ENCODE peak calls at places on chromosomes 4 and X, in seven cellular contexts. D is breast epithelium, F is H9, O is body of pancreas, R is lung, T is left ventricle myocardium inferior, L is psoas muscle. V is an unnamed sample.

GRCh38 chr4:185358514-185359433 is 37.0 kb downstream of the LRP2BP start:
- DNase-seq in D (no peak), F (no peak), T (no peak), L (no peak), R (no peak), O (no peak), V (no peak)

GRCh38 chrX:124010157-124010556 is 48.7 kb downstream of the STAG2 start:
- DNase-seq in R (no peak), O (no peak), T (no peak), D (no peak), L (no peak), F (no peak), V (no peak)

GRCh38 chr4:24912252-24913098 is at the start of gene CCDC149:
- DNase-seq in D (peak; percentile 85), F (peak; percentile 86), L (peak; percentile 79), T (peak; percentile 71), R (peak; percentile 88), O (peak; percentile 95), V (peak; percentile 17)

GRCh38 chr4:108010167-108010566 is 20.5 kb downstream of the HADH start:
- DNase-seq in O (no peak), F (no peak), R (no peak), D (no peak), L (no peak), T (no peak), V (no peak)

GRCh38 chr4:38663021-38663800 is 788 bp upstream of the KLF3 start:
- DNase-seq in L (no peak), D (peak; percentile 55), O (peak; percentile 47), R (no peak), T (no peak), F (peak; percentile 45), V (no peak)

GRCh38 chrX:106862972-106863688 is 40.0 kb downstream of the RIPPLY1 start:
- DNase-seq in T (no peak), R (peak; percentile 30), D (no peak), F (peak; percentile 71), L (no peak), O (peak; percentile 38), V (no peak)

GRCh38 chr4:173318648-173319211 is 15.4 kb downstream of the HMGB2 start:
- DNase-seq in R (no peak), O (no peak), T (no peak), L (no peak), F (no peak), D (no peak), V (no peak)

GRCh38 chr4:146041139-146042004 is 102.7 kb upstream of the ZNF827 start:
- DNase-seq in D (no peak), R (no peak), F (no peak), O (no peak), L (no peak), T (no peak), V (no peak)

GRCh38 chr4:2343476-2343875 is 75.0 kb downstream of the ZFYVE28 start:
- DNase-seq in F (no peak), R (no peak), L (no peak), T (no peak), O (no peak), D (no peak), V (no peak)

GRCh38 chrX:135477576-135477975 is 42.9 kb upstream of the INTS6L start:
- DNase-seq in T (peak; percentile 60), L (no peak), D (peak; percentile 60), R (peak; percentile 76), O (peak; percentile 84), F (peak; percentile 58), V (peak; percentile 13)

GRCh38 chrX:19743386-19743785 is 144.0 kb downstream of the SH3KBP1 start:
- DNase-seq in D (no peak), L (no peak), O (no peak), F (no peak), R (no peak), T (no peak), V (no peak)

GRCh38 chrX:153925739-153926593 is at the start of gene ARHGAP4:
- DNase-seq in D (no peak), T (no peak), F (peak; percentile 39), L (no peak), R (no peak), O (no peak), V (no peak)

GRCh38 chrX:8913665-8914409 is 112.7 kb upstream of the FAM9A start:
- DNase-seq in F (no peak), D (no peak), L (no peak), T (peak; percentile 21), O (no peak), R (no peak), V (peak; percentile 17)

GRCh38 chrX:20350598-20350997 is 83.9 kb upstream of the RPS6KA3 start:
- DNase-seq in O (no peak), F (no peak), R (no peak), D (no peak), L (no peak), T (no peak), V (no peak)

GRCh38 chr4:174023641-174024040 is 259.8 kb downstream of the FBXO8 start:
- DNase-seq in T (no peak), D (no peak), O (no peak), R (no peak), L (no peak), F (no peak), V (no peak)

GRCh38 chr4:72391281-72391680 is 177.7 kb downstream of the ADAMTS3 start:
- DNase-seq in L (no peak), O (no peak), T (no peak), F (no peak), R (no peak), D (no peak), V (no peak)

GRCh38 chrX:33379839-33380238 is 168.5 kb upstream of the DMD start:
- DNase-seq in T (no peak), O (no peak), L (no peak), D (no peak), R (no peak), F (no peak), V (no peak)

GRCh38 chrX:69793260-69793935 is 177.5 kb downstream of the EDA start:
- DNase-seq in R (no peak), L (no peak), T (no peak), D (no peak), F (no peak), O (no peak), V (no peak)

GRCh38 chr4:118325443-118325842 is 27.4 kb downstream of the PRSS12 start:
- DNase-seq in R (no peak), T (no peak), F (no peak), L (no peak), O (no peak), D (no peak), V (no peak)

GRCh38 chr4:24211821-24212220 is 322.0 kb upstream of the PPARGC1A start:
- DNase-seq in F (no peak), R (no peak), T (no peak), O (no peak), D (no peak), L (no peak), V (no peak)

GRCh38 chr4:108399610-108400265 is 220.6 kb upstream of the RPL34 start:
- DNase-seq in O (no peak), D (no peak), T (no peak), L (no peak), F (no peak), R (no peak), V (no peak)

GRCh38 chrX:38285649-38286048 is 41.7 kb downstream of the RPGR start:
- DNase-seq in O (no peak), R (no peak), F (no peak), L (no peak), D (no peak), T (no peak), V (no peak)

GRCh38 chr4:105666693-105667092 is 41.8 kb downstream of the INTS12 start:
- DNase-seq in T (no peak), L (no peak), D (no peak), F (no peak), O (no peak), R (no peak), V (no peak)

GRCh38 chr4:38983756-38984647 is 48.2 kb downstream of the TMEM156 start:
- DNase-seq in T (no peak), D (no peak), O (no peak), R (no peak), F (no peak), L (no peak), V (no peak)

GRCh38 chrX:111244238-111244750 is 26.0 kb downstream of the CAPN6 start:
- DNase-seq in T (no peak), L (no peak), R (no peak), O (no peak), F (no peak), D (no peak), V (no peak)

DNA sequence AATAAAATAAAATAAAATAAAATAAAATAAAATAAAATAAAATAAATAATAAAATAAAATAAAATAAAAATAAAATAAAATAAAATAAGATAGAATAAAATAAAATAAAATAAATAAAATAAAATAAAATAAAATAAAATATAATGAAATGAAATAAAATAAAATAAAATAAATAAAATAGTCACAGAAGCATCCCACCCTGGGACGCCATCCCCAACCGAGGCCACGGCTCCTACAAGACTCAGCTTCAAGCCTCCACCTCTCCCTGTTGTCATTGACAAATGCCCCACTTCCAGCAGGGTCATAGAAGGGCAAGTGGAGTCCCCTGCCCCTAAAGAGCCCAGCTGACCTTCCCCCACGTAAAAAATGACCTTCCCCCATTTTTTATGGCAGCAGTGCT is 30.2 kb downstream of the CRLF2 start:
- DNase-seq in D (no peak), L (no peak), O (no peak), R (no peak), T (no peak), F (no peak), V (no peak)
- H3K9me3 ChIP-seq in D (peaks cover 3% of the 10 kb centered on the region), L (no peaks in the 10 kb centered on the region), O (no peaks in the 10 kb centered on the region), R (no peaks in the 10 kb centered on the region), T (no peaks in the 10 kb centered on the region), F (no peaks in the 10 kb centered on the region), V (peaks cover 8% of the 10 kb centered on the region)

DNA sequence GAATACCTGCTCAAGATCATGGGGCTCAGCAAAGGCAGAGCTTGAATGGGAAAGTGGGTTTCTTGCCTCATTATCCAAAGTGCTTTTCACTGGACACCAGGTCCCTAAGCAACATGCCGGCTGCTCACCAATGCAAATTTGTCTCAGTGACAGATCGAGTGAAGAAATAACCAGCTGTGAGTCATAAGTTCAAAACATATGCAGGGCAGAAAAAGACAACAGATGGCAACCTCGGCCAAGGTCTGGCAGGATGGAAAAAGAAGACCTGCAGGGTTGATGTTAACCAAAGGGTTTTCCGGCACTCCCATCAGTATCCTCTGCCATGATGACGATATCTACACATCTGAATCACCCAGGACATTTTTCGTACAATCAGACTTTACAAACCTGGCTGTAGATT is 124.1 kb downstream of the AFAP1 start:
- DNase-seq in L (no peak), D (no peak), O (no peak), R (no peak), T (no peak), F (no peak), V (no peak)
- TF ChIP-seq CTCF in L (no peak), D (no peak), O (no peak), R (no peak), T (no peak), F (no peak), V (no peak)

GRCh38 chr4:33974270-33974669 is 2270.0 kb downstream of the ARAP2 start:
- DNase-seq in R (no peak), L (no peak), F (no peak), D (no peak), O (no peak), T (no peak), V (no peak)
- H3K9me3 ChIP-seq in R (no peaks in the 10 kb centered on the region), L (peaks cover 3% of the 10 kb centered on the region), F (no peaks in the 10 kb centered on the region), D (no peaks in the 10 kb centered on the region), O (no peaks in the 10 kb centered on the region), T (peaks cover 22% of the 10 kb centered on the region), V (no peaks in the 10 kb centered on the region)

GRCh38 chrX:28590394-28590793 is 3.1 kb downstream of the IL1RAPL1 start:
- DNase-seq in L (no peak), T (no peak), O (no peak), R (no peak), D (no peak), F (no peak), V (no peak)

GRCh38 chrX:28591542-28591941 is 4.3 kb downstream of the IL1RAPL1 start:
- DNase-seq in T (no peak), D (no peak), O (no peak), F (no peak), L (no peak), R (no peak), V (no peak)

GRCh38 chrX:28595346-28595745 is 8.1 kb downstream of the IL1RAPL1 start:
- DNase-seq in L (no peak), D (no peak), F (no peak), R (no peak), O (no peak), T (no peak), V (no peak)
- TF ChIP-seq CTCF in L (no peak), D (no peak), F (peak; percentile 57), R (no peak), O (no peak), T (no peak), V (no peak)

V was measured in tibial nerve.